ENCODE peak calls at places on chromosome 2, in ten cellular contexts. One of them, this sample, is unnamed.

GRCh38 chr2:179455824-179456223 is 191.2 kb upstream of the SESTD1 start:
- DNase-seq in HCT116: no peak
- DNase-seq in transverse colon: no peak
- DNase-seq in endodermal cell: no peak
- DNase-seq in CD8-positive, alpha-beta T cell: no peak
- DNase-seq in breast epithelium: no peak
- DNase-seq in Peyer's patch: no peak
- DNase-seq in mesenchymal stem cell: no peak
- DNase-seq in heart right ventricle: no peak
- DNase-seq in left ventricle myocardium inferior: no peak
- DNase-seq in this sample: no peak

GRCh38 chr2:125243074-125243473 is 1218.0 kb downstream of the CNTNAP5 start:
- DNase-seq in breast epithelium: no peak
- DNase-seq in mesenchymal stem cell: no peak
- DNase-seq in left ventricle myocardium inferior: no peak
- DNase-seq in endodermal cell: no peak
- DNase-seq in heart right ventricle: no peak
- DNase-seq in HCT116: no peak
- DNase-seq in Peyer's patch: no peak
- DNase-seq in CD8-positive, alpha-beta T cell: no peak
- DNase-seq in transverse colon: no peak
- DNase-seq in this sample: no peak

GRCh38 chr2:186342029-186342428 is 144.0 kb upstream of the ZC3H15 start:
- DNase-seq in CD8-positive, alpha-beta T cell: no peak
- DNase-seq in mesenchymal stem cell: no peak
- DNase-seq in left ventricle myocardium inferior: no peak
- DNase-seq in breast epithelium: no peak
- DNase-seq in transverse colon: no peak
- DNase-seq in HCT116: no peak
- DNase-seq in endodermal cell: no peak
- DNase-seq in Peyer's patch: no peak
- DNase-seq in heart right ventricle: no peak
- DNase-seq in this sample: no peak

GRCh38 chr2:186991766-186992417 is 142.9 kb upstream of the ZSWIM2 start:
- DNase-seq in CD8-positive, alpha-beta T cell: no peak
- DNase-seq in left ventricle myocardium inferior: no peak
- DNase-seq in HCT116: no peak
- DNase-seq in breast epithelium: no peak
- DNase-seq in transverse colon: no peak
- DNase-seq in endodermal cell: no peak
- DNase-seq in Peyer's patch: no peak
- DNase-seq in mesenchymal stem cell: peak; percentile 3
- DNase-seq in heart right ventricle: no peak
- DNase-seq in this sample: no peak

GRCh38 chr2:191321861-191322662 is 76.9 kb downstream of the MYO1B start:
- DNase-seq in heart right ventricle: no peak
- DNase-seq in Peyer's patch: no peak
- DNase-seq in mesenchymal stem cell: peak; percentile 61
- DNase-seq in endodermal cell: peak; percentile 87
- DNase-seq in breast epithelium: no peak
- DNase-seq in HCT116: peak; percentile 21
- DNase-seq in transverse colon: no peak
- DNase-seq in CD8-positive, alpha-beta T cell: no peak
- DNase-seq in left ventricle myocardium inferior: no peak
- DNase-seq in this sample: no peak

GRCh38 chr2:158045362-158045761 is 56.3 kb upstream of the UPP2 start:
- DNase-seq in CD8-positive, alpha-beta T cell: no peak
- DNase-seq in mesenchymal stem cell: no peak
- DNase-seq in breast epithelium: no peak
- DNase-seq in left ventricle myocardium inferior: no peak
- DNase-seq in Peyer's patch: peak; percentile 63
- DNase-seq in endodermal cell: peak; percentile 68
- DNase-seq in heart right ventricle: no peak
- DNase-seq in transverse colon: peak; percentile 42
- DNase-seq in HCT116: peak; percentile 15
- DNase-seq in this sample: no peak

GRCh38 chr2:186542002-186542401 is 47.9 kb upstream of the ITGAV start:
- DNase-seq in mesenchymal stem cell: no peak
- DNase-seq in Peyer's patch: no peak
- DNase-seq in transverse colon: no peak
- DNase-seq in breast epithelium: no peak
- DNase-seq in endodermal cell: no peak
- DNase-seq in HCT116: no peak
- DNase-seq in left ventricle myocardium inferior: no peak
- DNase-seq in CD8-positive, alpha-beta T cell: no peak
- DNase-seq in heart right ventricle: no peak
- DNase-seq in this sample: no peak

GRCh38 chr2:241574911-241575623 is 16.5 kb downstream of the BOK start:
- DNase-seq in endodermal cell: peak; percentile 25
- DNase-seq in heart right ventricle: no peak
- DNase-seq in mesenchymal stem cell: no peak
- DNase-seq in HCT116: no peak
- DNase-seq in Peyer's patch: no peak
- DNase-seq in breast epithelium: no peak
- DNase-seq in left ventricle myocardium inferior: peak; percentile 3
- DNase-seq in CD8-positive, alpha-beta T cell: no peak
- DNase-seq in transverse colon: no peak
- DNase-seq in this sample: no peak

GRCh38 chr2:29215739-29216608 is 100.8 kb downstream of the CLIP4 start:
- DNase-seq in HCT116: no peak
- DNase-seq in endodermal cell: peak; percentile 32
- DNase-seq in breast epithelium: no peak
- DNase-seq in mesenchymal stem cell: no peak
- DNase-seq in left ventricle myocardium inferior: no peak
- DNase-seq in CD8-positive, alpha-beta T cell: no peak
- DNase-seq in heart right ventricle: no peak
- DNase-seq in Peyer's patch: no peak
- DNase-seq in transverse colon: no peak
- DNase-seq in this sample: no peak

GRCh38 chr2:206716607-206717006 is 1.6 kb downstream of the DYTN start:
- DNase-seq in HCT116: no peak
- DNase-seq in Peyer's patch: no peak
- DNase-seq in transverse colon: no peak
- DNase-seq in breast epithelium: no peak
- DNase-seq in mesenchymal stem cell: no peak
- DNase-seq in CD8-positive, alpha-beta T cell: no peak
- DNase-seq in endodermal cell: no peak
- DNase-seq in heart right ventricle: no peak
- DNase-seq in left ventricle myocardium inferior: no peak
- DNase-seq in this sample: no peak

GRCh38 chr2:10987439-10987838 is 75.7 kb downstream of the KCNF1 start:
- DNase-seq in breast epithelium: no peak
- DNase-seq in heart right ventricle: no peak
- DNase-seq in transverse colon: no peak
- DNase-seq in HCT116: no peak
- DNase-seq in left ventricle myocardium inferior: no peak
- DNase-seq in Peyer's patch: peak; percentile 13
- DNase-seq in endodermal cell: no peak
- DNase-seq in CD8-positive, alpha-beta T cell: no peak
- DNase-seq in mesenchymal stem cell: no peak
- DNase-seq in this sample: no peak

GRCh38 chr2:109058215-109058614 is 69.2 kb upstream of the EDAR start:
- DNase-seq in heart right ventricle: peak; percentile 33
- DNase-seq in mesenchymal stem cell: no peak
- DNase-seq in CD8-positive, alpha-beta T cell: no peak
- DNase-seq in left ventricle myocardium inferior: no peak
- DNase-seq in transverse colon: no peak
- DNase-seq in breast epithelium: no peak
- DNase-seq in endodermal cell: no peak
- DNase-seq in Peyer's patch: no peak
- DNase-seq in HCT116: no peak
- DNase-seq in this sample: no peak

GRCh38 chr2:201259216-201259615 is 1.1 kb upstream of the CASP8 start:
- DNase-seq in breast epithelium: no peak
- DNase-seq in transverse colon: no peak
- DNase-seq in HCT116: no peak
- DNase-seq in Peyer's patch: no peak
- DNase-seq in mesenchymal stem cell: no peak
- DNase-seq in heart right ventricle: no peak
- DNase-seq in CD8-positive, alpha-beta T cell: no peak
- DNase-seq in left ventricle myocardium inferior: no peak
- DNase-seq in endodermal cell: peak; percentile 28
- DNase-seq in this sample: no peak

GRCh38 chr2:116510117-116510671 is 1304.3 kb upstream of the DDX18 start:
- DNase-seq in CD8-positive, alpha-beta T cell: no peak
- DNase-seq in heart right ventricle: no peak
- DNase-seq in endodermal cell: peak; percentile 49
- DNase-seq in transverse colon: no peak
- DNase-seq in Peyer's patch: no peak
- DNase-seq in HCT116: no peak
- DNase-seq in breast epithelium: no peak
- DNase-seq in left ventricle myocardium inferior: no peak
- DNase-seq in mesenchymal stem cell: peak; percentile 31
- DNase-seq in this sample: peak; percentile 71

GRCh38 chr2:156182132-156182531 is 150.4 kb downstream of the NR4A2 start:
- DNase-seq in breast epithelium: no peak
- DNase-seq in transverse colon: peak; percentile 29
- DNase-seq in endodermal cell: no peak
- DNase-seq in left ventricle myocardium inferior: no peak
- DNase-seq in CD8-positive, alpha-beta T cell: no peak
- DNase-seq in mesenchymal stem cell: no peak
- DNase-seq in Peyer's patch: peak; percentile 44
- DNase-seq in HCT116: peak; percentile 92
- DNase-seq in heart right ventricle: no peak
- DNase-seq in this sample: no peak

GRCh38 chr2:134276381-134277172 is 22.7 kb downstream of the MGAT5 start:
- DNase-seq in left ventricle myocardium inferior: no peak
- DNase-seq in Peyer's patch: no peak
- DNase-seq in breast epithelium: no peak
- DNase-seq in heart right ventricle: no peak
- DNase-seq in HCT116: no peak
- DNase-seq in mesenchymal stem cell: peak; percentile 48
- DNase-seq in endodermal cell: no peak
- DNase-seq in CD8-positive, alpha-beta T cell: no peak
- DNase-seq in transverse colon: no peak
- DNase-seq in this sample: peak; percentile 60

GRCh38 chr2:134275058-134275862 is 21.4 kb downstream of the MGAT5 start:
- DNase-seq in HCT116: no peak
- DNase-seq in heart right ventricle: no peak
- DNase-seq in mesenchymal stem cell: no peak
- DNase-seq in left ventricle myocardium inferior: no peak
- DNase-seq in breast epithelium: no peak
- DNase-seq in Peyer's patch: peak; percentile 87
- DNase-seq in transverse colon: no peak
- DNase-seq in CD8-positive, alpha-beta T cell: no peak
- DNase-seq in endodermal cell: no peak
- DNase-seq in this sample: no peak

GRCh38 chr2:134279417-134279816 is 25.5 kb downstream of the MGAT5 start:
- DNase-seq in mesenchymal stem cell: no peak
- DNase-seq in breast epithelium: no peak
- DNase-seq in Peyer's patch: no peak
- DNase-seq in left ventricle myocardium inferior: no peak
- DNase-seq in endodermal cell: no peak
- DNase-seq in heart right ventricle: no peak
- DNase-seq in transverse colon: no peak
- DNase-seq in HCT116: no peak
- DNase-seq in CD8-positive, alpha-beta T cell: no peak
- DNase-seq in this sample: no peak

GRCh38 chr2:134278546-134278945 is 24.7 kb downstream of the MGAT5 start:
- DNase-seq in transverse colon: no peak
- DNase-seq in mesenchymal stem cell: no peak
- DNase-seq in heart right ventricle: no peak
- DNase-seq in HCT116: no peak
- DNase-seq in breast epithelium: no peak
- DNase-seq in CD8-positive, alpha-beta T cell: no peak
- DNase-seq in Peyer's patch: no peak
- DNase-seq in left ventricle myocardium inferior: no peak
- DNase-seq in endodermal cell: no peak
- DNase-seq in this sample: no peak

DNA sequence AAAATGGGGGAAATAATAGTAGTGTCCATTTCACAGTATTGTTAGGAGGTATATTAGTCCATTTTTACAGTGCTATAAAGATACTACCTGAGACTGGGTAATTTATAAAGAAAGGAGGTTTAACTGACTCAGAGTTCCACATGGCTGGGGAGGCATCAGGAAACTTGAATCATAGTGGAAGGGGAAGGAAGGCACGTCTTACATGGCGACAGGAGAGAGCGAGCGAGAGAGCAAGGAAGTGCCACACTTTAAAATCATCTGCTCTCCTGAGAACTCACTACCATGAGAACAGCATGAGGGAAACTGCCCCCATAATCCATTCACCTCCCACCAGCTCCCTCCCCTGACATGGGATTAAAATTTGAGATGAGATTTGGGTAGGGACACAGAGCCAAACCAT is 23.4 kb downstream of the MGAT5 start:
- DNase-seq in HCT116: no peak
- DNase-seq in Peyer's patch: no peak
- DNase-seq in breast epithelium: no peak
- DNase-seq in CD8-positive, alpha-beta T cell: no peak
- DNase-seq in mesenchymal stem cell: no peak
- DNase-seq in transverse colon: no peak
- DNase-seq in heart right ventricle: no peak
- DNase-seq in endodermal cell: no peak
- DNase-seq in left ventricle myocardium inferior: no peak
- DNase-seq in this sample: no peak
- H3K4me1 ChIP-seq in HCT116: no peaks in the 10 kb centered on the region
- H3K4me1 ChIP-seq in Peyer's patch: no peaks in the 10 kb centered on the region
- H3K4me1 ChIP-seq in breast epithelium: no peaks in the 10 kb centered on the region
- H3K4me1 ChIP-seq in CD8-positive, alpha-beta T cell: peaks cover 10% of the 10 kb centered on the region
- H3K4me1 ChIP-seq in mesenchymal stem cell: peaks cover 3% of the 10 kb centered on the region
- H3K4me1 ChIP-seq in transverse colon: no peaks in the 10 kb centered on the region
- H3K4me1 ChIP-seq in heart right ventricle: peaks cover 49% of the 10 kb centered on the region
- H3K4me1 ChIP-seq in endodermal cell: no peaks in the 10 kb centered on the region
- H3K4me1 ChIP-seq in left ventricle myocardium inferior: peaks cover 93% of the 10 kb centered on the region
- H3K4me1 ChIP-seq in this sample: peaks cover 19% of the 10 kb centered on the region

GRCh38 chr2:64202206-64202864 is 58.1 kb upstream of the PELI1 start:
- DNase-seq in mesenchymal stem cell: peak; percentile 99
- DNase-seq in transverse colon: no peak
- DNase-seq in Peyer's patch: no peak
- DNase-seq in endodermal cell: no peak
- DNase-seq in left ventricle myocardium inferior: no peak
- DNase-seq in CD8-positive, alpha-beta T cell: no peak
- DNase-seq in HCT116: no peak
- DNase-seq in breast epithelium: no peak
- DNase-seq in heart right ventricle: no peak
- DNase-seq in this sample: no peak
- H3K4me1 ChIP-seq in mesenchymal stem cell: peaks cover 6% of the 10 kb centered on the region
- H3K4me1 ChIP-seq in transverse colon: peaks cover 30% of the 10 kb centered on the region
- H3K4me1 ChIP-seq in Peyer's patch: peaks cover 23% of the 10 kb centered on the region
- H3K4me1 ChIP-seq in endodermal cell: peaks cover 12% of the 10 kb centered on the region
- H3K4me1 ChIP-seq in left ventricle myocardium inferior: peaks cover 46% of the 10 kb centered on the region
- H3K4me1 ChIP-seq in CD8-positive, alpha-beta T cell: peaks cover 29% of the 10 kb centered on the region
- H3K4me1 ChIP-seq in HCT116: no peaks in the 10 kb centered on the region
- H3K4me1 ChIP-seq in breast epithelium: peaks cover 21% of the 10 kb centered on the region
- H3K4me1 ChIP-seq in heart right ventricle: peaks cover 24% of the 10 kb centered on the region
- H3K4me1 ChIP-seq in this sample: peaks cover 26% of the 10 kb centered on the region

GRCh38 chr2:16359961-16360360 is 305.7 kb downstream of the CYRIA start:
- DNase-seq in left ventricle myocardium inferior: no peak
- DNase-seq in heart right ventricle: no peak
- DNase-seq in breast epithelium: no peak
- DNase-seq in CD8-positive, alpha-beta T cell: no peak
- DNase-seq in endodermal cell: no peak
- DNase-seq in mesenchymal stem cell: no peak
- DNase-seq in transverse colon: no peak
- DNase-seq in HCT116: no peak
- DNase-seq in Peyer's patch: no peak
- DNase-seq in this sample: no peak
- H3K4me1 ChIP-seq in left ventricle myocardium inferior: no peaks in the 10 kb centered on the region
- H3K4me1 ChIP-seq in heart right ventricle: no peaks in the 10 kb centered on the region
- H3K4me1 ChIP-seq in breast epithelium: no peaks in the 10 kb centered on the region
- H3K4me1 ChIP-seq in CD8-positive, alpha-beta T cell: no peaks in the 10 kb centered on the region
- H3K4me1 ChIP-seq in endodermal cell: no peaks in the 10 kb centered on the region
- H3K4me1 ChIP-seq in mesenchymal stem cell: no peaks in the 10 kb centered on the region
- H3K4me1 ChIP-seq in transverse colon: no peaks in the 10 kb centered on the region
- H3K4me1 ChIP-seq in HCT116: no peaks in the 10 kb centered on the region
- H3K4me1 ChIP-seq in Peyer's patch: no peaks in the 10 kb centered on the region
- H3K4me1 ChIP-seq in this sample: no peaks in the 10 kb centered on the region

GRCh38 chr2:18745431-18746272 is 156.3 kb upstream of the NT5C1B start:
- DNase-seq in endodermal cell: no peak
- DNase-seq in heart right ventricle: no peak
- DNase-seq in breast epithelium: no peak
- DNase-seq in CD8-positive, alpha-beta T cell: no peak
- DNase-seq in Peyer's patch: no peak
- DNase-seq in transverse colon: no peak
- DNase-seq in mesenchymal stem cell: no peak
- DNase-seq in left ventricle myocardium inferior: no peak
- DNase-seq in HCT116: no peak
- DNase-seq in this sample: no peak
- H3K4me1 ChIP-seq in endodermal cell: no peaks in the 10 kb centered on the region
- H3K4me1 ChIP-seq in heart right ventricle: peaks cover 4% of the 10 kb centered on the region
- H3K4me1 ChIP-seq in breast epithelium: no peaks in the 10 kb centered on the region
- H3K4me1 ChIP-seq in CD8-positive, alpha-beta T cell: no peaks in the 10 kb centered on the region
- H3K4me1 ChIP-seq in Peyer's patch: no peaks in the 10 kb centered on the region
- H3K4me1 ChIP-seq in transverse colon: peaks cover under 1% of the 10 kb centered on the region
- H3K4me1 ChIP-seq in mesenchymal stem cell: no peaks in the 10 kb centered on the region
- H3K4me1 ChIP-seq in left ventricle myocardium inferior: peaks cover 14% of the 10 kb centered on the region
- H3K4me1 ChIP-seq in HCT116: no peaks in the 10 kb centered on the region
- H3K4me1 ChIP-seq in this sample: no peaks in the 10 kb centered on the region